ENCODE peak calls at places on chromosomes 4 and X, in five cellular contexts. One of them, this sample, is unnamed. For H3K4me1, the result is how much of the 10 kb centered on the place peaks cover.

GRCh38 chr4:8261851-8262535 is 7.6 kb upstream of the HTRA3 start:
- DNase-seq in neuronal stem cell: no peak
- DNase-seq in mesenchymal stem cell: peak
- DNase-seq in H1: no peak
- DNase-seq in trophoblast cell: peak
- DNase-seq in this sample: no peak

GRCh38 chr4:19711871-19712270 is 539.8 kb upstream of the SLIT2 start:
- DNase-seq in neuronal stem cell: no peak
- DNase-seq in mesenchymal stem cell: peak
- DNase-seq in H1: no peak
- DNase-seq in trophoblast cell: peak
- DNase-seq in this sample: no peak

GRCh38 chrX:119477812-119478232 is 9.6 kb downstream of the SLC25A5 start:
- DNase-seq in neuronal stem cell: no peak
- DNase-seq in mesenchymal stem cell: peak
- DNase-seq in H1: no peak
- DNase-seq in trophoblast cell: peak
- DNase-seq in this sample: no peak

GRCh38 chr4:22670953-22671352 is 21.8 kb upstream of the GBA3 start:
- DNase-seq in neuronal stem cell: no peak
- DNase-seq in mesenchymal stem cell: peak
- DNase-seq in H1: no peak
- DNase-seq in trophoblast cell: peak
- DNase-seq in this sample: no peak

GRCh38 chr4:40916880-40917279 is 167.1 kb downstream of the NSUN7 start:
- DNase-seq in neuronal stem cell: no peak
- DNase-seq in mesenchymal stem cell: peak
- DNase-seq in H1: peak
- DNase-seq in trophoblast cell: peak
- DNase-seq in this sample: peak

GRCh38 chr4:98657531-98658286 is 702 bp downstream of the TSPAN5 start:
- DNase-seq in neuronal stem cell: peak
- DNase-seq in mesenchymal stem cell: peak
- DNase-seq in H1: peak
- DNase-seq in trophoblast cell: peak
- DNase-seq in this sample: peak

GRCh38 chrX:48616575-48616974 is 19.3 kb downstream of the WDR13 start:
- DNase-seq in neuronal stem cell: no peak
- DNase-seq in mesenchymal stem cell: no peak
- DNase-seq in H1: no peak
- DNase-seq in trophoblast cell: no peak
- DNase-seq in this sample: no peak

GRCh38 chrX:9885150-9885549 is 82.0 kb upstream of the CLDN34 start:
- DNase-seq in neuronal stem cell: no peak
- DNase-seq in mesenchymal stem cell: peak
- DNase-seq in H1: peak
- DNase-seq in trophoblast cell: peak
- DNase-seq in this sample: peak

GRCh38 chrX:129632443-129632842 is 22.3 kb downstream of the APLN start:
- DNase-seq in neuronal stem cell: no peak
- DNase-seq in mesenchymal stem cell: peak
- DNase-seq in H1: no peak
- DNase-seq in trophoblast cell: no peak
- DNase-seq in this sample: no peak

GRCh38 chr4:98383431-98384106 is 122.4 kb downstream of the RAP1GDS1 start:
- DNase-seq in neuronal stem cell: no peak
- DNase-seq in mesenchymal stem cell: no peak
- DNase-seq in H1: no peak
- DNase-seq in trophoblast cell: no peak
- DNase-seq in this sample: no peak

GRCh38 chrX:3609800-3610199 is 103.6 kb downstream of the PRKX start:
- DNase-seq in neuronal stem cell: no peak
- DNase-seq in mesenchymal stem cell: peak
- DNase-seq in H1: no peak
- DNase-seq in trophoblast cell: no peak
- DNase-seq in this sample: no peak

GRCh38 chr4:75584067-75584466 is 28.2 kb downstream of the ODAPH start:
- DNase-seq in neuronal stem cell: no peak
- DNase-seq in mesenchymal stem cell: no peak
- DNase-seq in H1: no peak
- DNase-seq in trophoblast cell: no peak
- DNase-seq in this sample: no peak

GRCh38 chrX:148933881-148934280 is 433.5 kb downstream of the AFF2 start:
- DNase-seq in neuronal stem cell: no peak
- DNase-seq in mesenchymal stem cell: no peak
- DNase-seq in H1: no peak
- DNase-seq in trophoblast cell: peak
- DNase-seq in this sample: no peak

GRCh38 chrX:63350551-63350950 is 581 bp downstream of the SPIN4 start:
- DNase-seq in neuronal stem cell: no peak
- DNase-seq in mesenchymal stem cell: peak
- DNase-seq in H1: no peak
- DNase-seq in trophoblast cell: peak
- DNase-seq in this sample: peak

GRCh38 chr4:2343476-2343875 is 75.0 kb downstream of the ZFYVE28 start:
- DNase-seq in neuronal stem cell: no peak
- DNase-seq in mesenchymal stem cell: no peak
- DNase-seq in H1: no peak
- DNase-seq in trophoblast cell: no peak
- DNase-seq in this sample: no peak

GRCh38 chr4:176359590-176359989 is 39.8 kb downstream of the SPCS3 start:
- DNase-seq in neuronal stem cell: no peak
- DNase-seq in mesenchymal stem cell: no peak
- DNase-seq in H1: no peak
- DNase-seq in trophoblast cell: no peak
- DNase-seq in this sample: no peak

GRCh38 chr4:176357359-176358082 is 37.8 kb downstream of the SPCS3 start:
- DNase-seq in neuronal stem cell: no peak
- DNase-seq in mesenchymal stem cell: peak
- DNase-seq in H1: no peak
- DNase-seq in trophoblast cell: no peak
- DNase-seq in this sample: no peak

GRCh38 chr4:176354884-176355283 is 35.1 kb downstream of the SPCS3 start:
- DNase-seq in neuronal stem cell: no peak
- DNase-seq in mesenchymal stem cell: no peak
- DNase-seq in H1: no peak
- DNase-seq in trophoblast cell: no peak
- DNase-seq in this sample: no peak

GRCh38 chr4:176360446-176360845 is 40.7 kb downstream of the SPCS3 start:
- DNase-seq in neuronal stem cell: no peak
- DNase-seq in mesenchymal stem cell: no peak
- DNase-seq in H1: no peak
- DNase-seq in trophoblast cell: no peak
- DNase-seq in this sample: no peak

GRCh38 chr4:176358083-176358469 is 38.3 kb downstream of the SPCS3 start:
- DNase-seq in neuronal stem cell: no peak
- DNase-seq in mesenchymal stem cell: no peak
- DNase-seq in H1: no peak
- DNase-seq in trophoblast cell: no peak
- DNase-seq in this sample: no peak
- H3K4me1 ChIP-seq in neuronal stem cell: under half
- H3K4me1 ChIP-seq in mesenchymal stem cell: under half
- H3K4me1 ChIP-seq in H1: under half
- H3K4me1 ChIP-seq in trophoblast cell: under half
- H3K4me1 ChIP-seq in this sample: under half

GRCh38 chr4:55781809-55782208 is 37.8 kb upstream of the EXOC1L start:
- DNase-seq in neuronal stem cell: no peak
- DNase-seq in mesenchymal stem cell: no peak
- DNase-seq in H1: no peak
- DNase-seq in trophoblast cell: no peak
- DNase-seq in this sample: no peak
- H2BK12ac ChIP-seq in neuronal stem cell: no peak
- H2BK12ac ChIP-seq in mesenchymal stem cell: no peak
- H2BK12ac ChIP-seq in H1: no peak
- H2BK12ac ChIP-seq in trophoblast cell: no peak
- H2BK12ac ChIP-seq in this sample: no peak

GRCh38 chrX:146154191-146154590 is 336.6 kb downstream of the SLITRK2 start:
- DNase-seq in neuronal stem cell: no peak
- DNase-seq in mesenchymal stem cell: no peak
- DNase-seq in H1: no peak
- DNase-seq in trophoblast cell: no peak
- DNase-seq in this sample: no peak
- H3K14ac ChIP-seq in neuronal stem cell: no peak
- H3K14ac ChIP-seq in mesenchymal stem cell: no peak
- H3K14ac ChIP-seq in H1: no peak
- H3K14ac ChIP-seq in trophoblast cell: no peak
- H3K14ac ChIP-seq in this sample: no peak

GRCh38 chrX:43865791-43866190 is 16.5 kb downstream of the MAOB start:
- DNase-seq in neuronal stem cell: no peak
- DNase-seq in mesenchymal stem cell: no peak
- DNase-seq in H1: no peak
- DNase-seq in trophoblast cell: no peak
- DNase-seq in this sample: no peak
- H3K4me1 ChIP-seq in neuronal stem cell: under half
- H3K4me1 ChIP-seq in mesenchymal stem cell: under half
- H3K4me1 ChIP-seq in H1: under half
- H3K4me1 ChIP-seq in trophoblast cell: under half
- H3K4me1 ChIP-seq in this sample: under half

GRCh38 chr4:26786916-26787315 is 73.7 kb upstream of the STIM2 start:
- DNase-seq in neuronal stem cell: no peak
- DNase-seq in mesenchymal stem cell: no peak
- DNase-seq in H1: no peak
- DNase-seq in trophoblast cell: no peak
- DNase-seq in this sample: no peak
- H2BK12ac ChIP-seq in neuronal stem cell: no peak
- H2BK12ac ChIP-seq in mesenchymal stem cell: no peak
- H2BK12ac ChIP-seq in H1: no peak
- H2BK12ac ChIP-seq in trophoblast cell: no peak
- H2BK12ac ChIP-seq in this sample: no peak

GRCh38 chr4:11640584-11640983 is 211.9 kb upstream of the HS3ST1 start:
- DNase-seq in neuronal stem cell: no peak
- DNase-seq in mesenchymal stem cell: no peak
- DNase-seq in H1: no peak
- DNase-seq in trophoblast cell: no peak
- DNase-seq in this sample: no peak
- H3K14ac ChIP-seq in neuronal stem cell: no peak
- H3K14ac ChIP-seq in mesenchymal stem cell: no peak
- H3K14ac ChIP-seq in H1: no peak
- H3K14ac ChIP-seq in trophoblast cell: no peak
- H3K14ac ChIP-seq in this sample: no peak

GRCh38 chr4:186807131-186807530 is 83.5 kb upstream of the FAT1 start:
- DNase-seq in neuronal stem cell: no peak
- DNase-seq in mesenchymal stem cell: no peak
- DNase-seq in H1: no peak
- DNase-seq in trophoblast cell: no peak
- DNase-seq in this sample: no peak
- H3K4me1 ChIP-seq in neuronal stem cell: under half
- H3K4me1 ChIP-seq in mesenchymal stem cell: under half
- H3K4me1 ChIP-seq in H1: under half
- H3K4me1 ChIP-seq in trophoblast cell: under half
- H3K4me1 ChIP-seq in this sample: under half

DNA sequence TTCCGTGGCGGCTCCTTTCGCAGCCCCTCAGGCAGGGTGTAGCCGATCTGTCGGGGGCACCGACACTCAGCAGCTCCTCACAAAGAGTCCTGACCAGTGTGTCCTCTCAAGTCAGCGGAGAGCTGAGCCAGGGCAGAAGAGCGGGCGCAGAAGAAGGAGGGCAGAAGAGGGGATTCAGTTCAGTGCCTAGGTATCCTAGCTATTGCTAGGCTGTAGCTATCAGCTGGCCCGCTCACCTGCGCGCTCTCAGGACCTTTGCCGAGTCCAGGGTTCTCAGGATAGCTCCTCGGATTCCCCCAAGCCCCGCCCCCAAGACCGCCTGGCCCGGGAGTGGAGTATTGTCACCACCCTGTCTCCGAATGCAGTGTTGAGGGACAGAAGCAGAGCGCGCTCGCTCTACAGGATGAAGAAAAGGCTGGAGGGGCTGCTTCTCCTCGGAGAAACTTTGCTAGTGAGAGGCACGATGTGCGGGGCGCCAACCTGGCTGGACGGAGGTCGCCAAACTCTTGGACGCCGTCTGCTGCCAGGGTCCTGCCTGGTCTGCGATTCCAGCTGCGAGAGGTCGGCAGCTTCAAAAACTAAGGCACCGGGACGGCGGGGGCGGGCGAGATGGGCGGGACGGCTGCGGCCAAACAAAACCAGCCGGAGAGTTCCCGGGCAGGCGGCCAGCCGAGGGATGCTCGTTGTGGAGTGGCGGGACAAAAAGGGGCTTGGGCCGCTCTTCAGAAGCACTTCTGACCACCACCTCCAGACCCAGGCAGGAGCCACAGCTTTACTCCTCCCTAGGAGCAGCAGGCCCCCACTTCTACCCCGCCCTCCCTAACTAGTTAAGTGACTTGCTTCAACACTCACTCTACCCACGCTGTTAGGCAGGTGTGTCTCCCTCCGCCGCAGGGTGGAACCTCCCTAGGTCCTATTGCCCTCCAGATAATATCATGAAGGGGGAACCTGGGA is at the start of gene XKRX:
- DNase-seq in neuronal stem cell: peak
- DNase-seq in mesenchymal stem cell: no peak
- DNase-seq in H1: peak
- DNase-seq in trophoblast cell: peak
- DNase-seq in this sample: peak
- H2BK12ac ChIP-seq in neuronal stem cell: no peak
- H2BK12ac ChIP-seq in mesenchymal stem cell: no peak
- H2BK12ac ChIP-seq in H1: no peak
- H2BK12ac ChIP-seq in trophoblast cell: no peak
- H2BK12ac ChIP-seq in this sample: no peak

DNA sequence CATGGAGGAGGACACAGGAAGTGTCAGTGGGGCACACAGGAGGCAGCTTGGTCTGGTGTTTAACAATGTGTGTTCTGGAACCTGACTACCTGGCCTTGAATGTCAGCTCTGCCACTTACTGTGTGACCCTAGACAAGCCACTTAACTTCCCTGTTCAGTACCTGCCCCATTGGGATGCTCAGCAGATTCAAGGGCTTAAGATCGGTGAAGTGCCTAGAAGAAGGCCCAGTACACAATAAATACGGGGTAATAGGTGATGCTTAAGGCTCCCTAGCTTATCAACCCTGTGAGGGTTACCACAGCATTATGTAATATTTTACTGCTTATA is 1.6 kb upstream of the CHIC2 start:
- DNase-seq in neuronal stem cell: no peak
- DNase-seq in mesenchymal stem cell: no peak
- DNase-seq in H1: no peak
- DNase-seq in trophoblast cell: no peak
- DNase-seq in this sample: no peak
- H3K14ac ChIP-seq in neuronal stem cell: no peak
- H3K14ac ChIP-seq in mesenchymal stem cell: no peak
- H3K14ac ChIP-seq in H1: no peak
- H3K14ac ChIP-seq in trophoblast cell: no peak
- H3K14ac ChIP-seq in this sample: no peak

DNA sequence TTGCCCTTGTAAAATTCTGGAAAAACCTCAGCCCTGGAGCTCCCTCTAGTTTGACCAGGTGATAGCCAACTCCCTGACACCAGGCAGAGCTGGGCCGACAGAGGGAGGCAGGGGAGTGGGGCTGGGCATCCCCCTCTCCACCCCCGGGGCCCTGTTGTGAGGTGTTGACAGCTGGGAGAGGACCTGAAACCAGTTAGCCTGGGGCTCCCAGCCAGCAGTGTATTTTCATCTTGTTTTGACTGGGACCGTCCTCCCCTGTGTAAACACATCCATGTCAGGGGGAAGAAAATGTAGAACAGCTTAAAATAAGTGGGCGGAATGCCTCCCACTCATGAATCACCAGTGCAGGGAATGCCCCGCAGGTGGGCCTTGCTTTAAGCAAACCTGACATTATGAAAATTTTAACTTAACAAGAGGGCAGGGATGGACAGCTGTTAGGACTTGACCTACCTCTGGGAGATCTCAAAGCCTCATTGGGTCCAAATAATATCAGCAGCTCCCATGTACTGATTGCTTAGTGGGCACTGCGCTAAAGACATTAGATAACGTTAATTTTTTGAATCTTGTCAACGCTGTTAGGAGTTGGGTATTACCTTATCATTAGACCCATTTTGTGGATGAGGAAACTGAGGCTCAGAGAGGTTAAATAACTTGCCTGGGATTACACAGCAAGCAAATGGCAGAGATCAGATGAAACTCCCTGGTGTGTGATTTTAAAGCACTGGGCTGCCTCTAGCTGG is 45.9 kb downstream of the TSC22D3 start:
- DNase-seq in neuronal stem cell: no peak
- DNase-seq in mesenchymal stem cell: peak
- DNase-seq in H1: no peak
- DNase-seq in trophoblast cell: no peak
- DNase-seq in this sample: peak
- H3K4me1 ChIP-seq in neuronal stem cell: under half
- H3K4me1 ChIP-seq in mesenchymal stem cell: under half
- H3K4me1 ChIP-seq in H1: under half
- H3K4me1 ChIP-seq in trophoblast cell: under half
- H3K4me1 ChIP-seq in this sample: under half

This sample was measured in H9.